ENCODE peak calls at places on chromosomes 16 and 17, in five cellular contexts. One of them, this sample, is unnamed.
A peak's percentile ranks its signal among the peaks of the same experiment; 100 is the strongest.

GRCh38 chr17:7317161-7317803 is 2.1 kb upstream of the GPS2 start:
- DNase-seq in stimulated activated naive CD4-positive, alpha-beta T cell: no peak
- DNase-seq in effector memory CD8-positive, alpha-beta T cell: no peak
- DNase-seq in stomach: no peak
- DNase-seq in glutamatergic neuron: no peak
- DNase-seq in this sample: no peak

GRCh38 chr16:87499189-87499486 is 6.3 kb upstream of the ZCCHC14 start:
- DNase-seq in stimulated activated naive CD4-positive, alpha-beta T cell: no peak
- DNase-seq in glutamatergic neuron: no peak
- DNase-seq in stomach: no peak
- DNase-seq in effector memory CD8-positive, alpha-beta T cell: no peak
- DNase-seq in this sample: no peak

GRCh38 chr17:42221886-42222745 is 27.8 kb upstream of the GHDC start:
- DNase-seq in stimulated activated naive CD4-positive, alpha-beta T cell: peak; percentile 44
- DNase-seq in glutamatergic neuron: peak; percentile 49
- DNase-seq in stomach: peak; percentile 55
- DNase-seq in effector memory CD8-positive, alpha-beta T cell: peak; percentile 48
- DNase-seq in this sample: peak; percentile 7

GRCh38 chr17:81869221-81870154 is 1.6 kb downstream of the ARHGDIA start:
- DNase-seq in effector memory CD8-positive, alpha-beta T cell: no peak
- DNase-seq in stimulated activated naive CD4-positive, alpha-beta T cell: no peak
- DNase-seq in glutamatergic neuron: peak; percentile 82
- DNase-seq in stomach: peak; percentile 33
- DNase-seq in this sample: peak; percentile 20

GRCh38 chr17:83152745-83153611 is 73.6 kb downstream of the METRNL start:
- DNase-seq in glutamatergic neuron: no peak
- DNase-seq in stimulated activated naive CD4-positive, alpha-beta T cell: no peak
- DNase-seq in effector memory CD8-positive, alpha-beta T cell: no peak
- DNase-seq in stomach: no peak
- DNase-seq in this sample: no peak

GRCh38 chr17:81513669-81514484 is 1.3 kb upstream of the ACTG1 start:
- DNase-seq in stimulated activated naive CD4-positive, alpha-beta T cell: peak; percentile 12
- DNase-seq in stomach: peak; percentile 80
- DNase-seq in glutamatergic neuron: peak; percentile 79
- DNase-seq in effector memory CD8-positive, alpha-beta T cell: peak; percentile 18
- DNase-seq in this sample: peak; percentile 76

GRCh38 chr17:76716146-76716833 is 5.5 kb upstream of the MXRA7 start:
- DNase-seq in stomach: peak; percentile 48
- DNase-seq in glutamatergic neuron: no peak
- DNase-seq in stimulated activated naive CD4-positive, alpha-beta T cell: no peak
- DNase-seq in effector memory CD8-positive, alpha-beta T cell: peak; percentile 77
- DNase-seq in this sample: no peak

GRCh38 chr16:84528317-84528716 is 23.9 kb upstream of the MEAK7 start:
- DNase-seq in glutamatergic neuron: no peak
- DNase-seq in stomach: no peak
- DNase-seq in stimulated activated naive CD4-positive, alpha-beta T cell: no peak
- DNase-seq in effector memory CD8-positive, alpha-beta T cell: no peak
- DNase-seq in this sample: no peak

GRCh38 chr16:56389554-56389953 is 35.8 kb downstream of the AMFR start:
- DNase-seq in effector memory CD8-positive, alpha-beta T cell: no peak
- DNase-seq in stomach: no peak
- DNase-seq in stimulated activated naive CD4-positive, alpha-beta T cell: no peak
- DNase-seq in glutamatergic neuron: no peak
- DNase-seq in this sample: no peak